ENCODE peak calls at places on chromosomes 6 and 20, in nine cellular contexts. D, E, O, A, W, M, Z, B and K are unnamed samples.

GRCh38 chr20:63364801-63365585 is 3.8 kb upstream of the CHRNA4 start:
- DNase-seq in B (no peak), D (no peak), Z (no peak), M (no peak), O (no peak), E (no peak), A (no peak), W (no peak), K (no peak)

GRCh38 chr20:43985121-43985520 is 70.5 kb downstream of the TOX2 start:
- DNase-seq in E (no peak), Z (no peak), D (no peak), A (no peak), W (no peak), M (no peak), B (no peak), O (no peak), K (no peak)

GRCh38 chr6:71349976-71350615 is 61.5 kb downstream of the OGFRL1 start:
- DNase-seq in E (no peak), Z (no peak), A (peak), O (no peak), W (no peak), B (no peak), M (no peak), D (no peak), K (no peak)

GRCh38 chr6:148952147-148953041 is 205.6 kb downstream of the UST start:
- DNase-seq in Z (no peak), E (no peak), M (no peak), A (no peak), O (no peak), W (no peak), B (no peak), D (no peak), K (peak)

GRCh38 chr6:73566954-73567591 is 46.2 kb upstream of the EEF1A1 start:
- DNase-seq in B (no peak), O (no peak), A (no peak), W (no peak), M (no peak), D (no peak), Z (no peak), E (no peak), K (no peak)

GRCh38 chr6:89117285-89118108 is at the start of gene SRSF12:
- DNase-seq in E (peak), A (peak), O (peak), W (no peak), D (no peak), M (peak), B (peak), Z (peak), K (peak)

GRCh38 chr6:84428300-84428907 is 201.0 kb upstream of the CEP162 start:
- DNase-seq in O (peak), D (peak), M (no peak), E (peak), W (no peak), Z (peak), A (no peak), B (no peak), K (no peak)

GRCh38 chr6:84805145-84805544 is 40.7 kb upstream of the TBX18 start:
- DNase-seq in O (no peak), A (no peak), W (no peak), M (no peak), B (no peak), D (no peak), E (no peak), Z (no peak), K (no peak)

GRCh38 chr6:82057846-82058554 is 189.5 kb downstream of the IBTK start:
- DNase-seq in W (no peak), A (peak), M (no peak), O (no peak), B (no peak), Z (no peak), E (no peak), D (no peak), K (no peak)

GRCh38 chr6:136547336-136547735 is 2.9 kb downstream of the MAP7 start:
- DNase-seq in A (peak), W (no peak), O (peak), M (no peak), Z (no peak), E (no peak), B (no peak), D (peak), K (peak)

GRCh38 chr6:81130969-81131368 is 621.5 kb downstream of the TENT5A start:
- DNase-seq in O (no peak), B (no peak), D (no peak), A (no peak), Z (no peak), M (no peak), E (no peak), W (no peak), K (no peak)

GRCh38 chr6:52514514-52514913 is 62.3 kb downstream of the TRAM2 start:
- DNase-seq in Z (no peak), D (peak), O (no peak), W (no peak), M (no peak), E (no peak), B (no peak), A (no peak), K (no peak)

GRCh38 chr6:90083891-90084290 is 189.6 kb downstream of the GJA10 start:
- DNase-seq in W (no peak), B (peak), D (no peak), E (no peak), O (no peak), A (no peak), Z (no peak), M (no peak), K (no peak)

GRCh38 chr6:42979523-42980177 is 669 bp upstream of the PEX6 start:
- DNase-seq in W (no peak), D (peak), O (peak), M (no peak), E (no peak), A (no peak), B (no peak), Z (peak), K (no peak)

GRCh38 chr6:77763124-77763523 is 110.3 kb downstream of the MEI4 start:
- DNase-seq in E (no peak), D (no peak), M (no peak), Z (no peak), W (no peak), B (no peak), A (no peak), O (no peak), K (no peak)

GRCh38 chr6:84464471-84464870 is 237.0 kb upstream of the CEP162 start:
- DNase-seq in W (no peak), Z (no peak), M (no peak), D (no peak), E (no peak), A (no peak), O (no peak), B (no peak), K (no peak)

GRCh38 chr20:19073584-19074198 is 138.8 kb upstream of the SLC24A3 start:
- DNase-seq in B (no peak), D (no peak), E (no peak), M (no peak), A (no peak), Z (peak), O (no peak), W (no peak), K (no peak)

GRCh38 chr20:23368316-23369110 is 6.5 kb downstream of the GZF1 start:
- DNase-seq in M (no peak), D (no peak), W (no peak), A (no peak), O (no peak), B (no peak), Z (no peak), E (no peak), K (no peak)

GRCh38 chr20:11814276-11814675 is 103.4 kb upstream of the BTBD3 start:
- DNase-seq in M (no peak), Z (no peak), B (no peak), E (no peak), D (peak), O (no peak), W (no peak), A (no peak), K (no peak)

GRCh38 chr6:40965046-40965445 is 74.0 kb downstream of the UNC5CL start:
- DNase-seq in W (no peak), Z (no peak), O (no peak), D (no peak), E (no peak), A (no peak), B (no peak), M (no peak), K (no peak)

GRCh38 chr6:53710788-53711187 is 45.2 kb upstream of the KLHL31 start:
- DNase-seq in D (no peak), W (no peak), B (no peak), A (no peak), E (no peak), O (no peak), M (no peak), Z (no peak), K (no peak)

GRCh38 chr6:33988121-33989015 is 157.5 kb downstream of the GRM4 start:
- DNase-seq in E (no peak), W (no peak), Z (no peak), O (no peak), A (no peak), D (no peak), M (no peak), B (no peak), K (peak)

GRCh38 chr6:17505062-17505476 is 95.0 kb upstream of the FAM8A1 start:
- DNase-seq in O (no peak), M (no peak), W (no peak), D (no peak), E (no peak), A (no peak), Z (no peak), B (no peak), K (no peak)

GRCh38 chr6:1622220-1622841 is 12.6 kb downstream of the FOXC1 start:
- DNase-seq in E (no peak), O (no peak), W (no peak), D (peak), M (no peak), Z (no peak), A (no peak), B (no peak), K (no peak)

GRCh38 chr6:85594197-85594930 is 706 bp upstream of the SNX14 start:
- DNase-seq in O (peak), Z (no peak), A (peak), W (peak), M (peak), E (peak), D (peak), B (no peak), K (no peak)

GRCh38 chr20:3000852-3001523 is 42.4 kb upstream of the GNRH2 start:
- DNase-seq in W (no peak), A (peak), B (no peak), D (peak), O (peak), Z (no peak), M (no peak), E (no peak), K (peak)

GRCh38 chr6:133407320-133408100 is 166.4 kb downstream of the EYA4 start:
- DNase-seq in M (no peak), E (no peak), B (no peak), D (no peak), A (no peak), O (no peak), W (no peak), Z (no peak), K (no peak)

GRCh38 chr20:22700387-22700786 is 116.0 kb upstream of the FOXA2 start:
- DNase-seq in Z (no peak), M (no peak), D (peak), O (no peak), W (no peak), A (no peak), E (no peak), B (no peak), K (no peak)

GRCh38 chr6:20483902-20484497 is 50.3 kb upstream of the CDKAL1 start:
- DNase-seq in O (no peak), M (no peak), A (no peak), W (no peak), E (no peak), Z (no peak), D (no peak), B (no peak), K (peak)

GRCh38 chr20:49268600-49269365 is 9.1 kb downstream of the ZNFX1 start:
- DNase-seq in B (no peak), D (peak), E (no peak), A (no peak), O (peak), W (no peak), M (no peak), Z (no peak), K (no peak)

GRCh38 chr6:117451607-117452164 is 25.9 kb upstream of the ROS1 start:
- DNase-seq in A (no peak), M (no peak), Z (no peak), B (no peak), E (no peak), D (no peak), O (no peak), W (no peak), K (no peak)

GRCh38 chr6:40918035-40918651 is 120.9 kb downstream of the UNC5CL start:
- DNase-seq in O (no peak), E (no peak), M (no peak), W (no peak), A (no peak), D (no peak), Z (no peak), B (no peak), K (no peak)

GRCh38 chr6:160428069-160428430 is 79.9 kb downstream of the SLC22A3 start:
- DNase-seq in D (no peak), W (no peak), M (no peak), A (peak), O (no peak), B (no peak), Z (no peak), E (peak), K (no peak)

GRCh38 chr20:63138855-63139341 is 77.0 kb downstream of the YTHDF1 start:
- DNase-seq in A (no peak), D (no peak), W (no peak), B (no peak), E (no peak), Z (no peak), O (no peak), M (no peak), K (no peak)

GRCh38 chr6:3405679-3406078 is 51.2 kb downstream of the SLC22A23 start:
- DNase-seq in A (no peak), E (no peak), O (no peak), B (no peak), M (no peak), D (peak), Z (no peak), W (no peak), K (no peak)

GRCh38 chr6:126481319-126481718 is 141.4 kb downstream of the CENPW start:
- DNase-seq in O (no peak), Z (no peak), W (no peak), D (no peak), A (no peak), B (no peak), E (no peak), M (no peak), K (no peak)

GRCh38 chr20:33441142-33441955 is 2.2 kb downstream of the SNTA1 start:
- DNase-seq in E (no peak), B (no peak), D (no peak), M (no peak), W (no peak), O (no peak), Z (no peak), A (no peak), K (no peak)

GRCh38 chr6:15066433-15067337 is 179.2 kb upstream of the JARID2 start:
- DNase-seq in O (no peak), Z (no peak), W (no peak), E (peak), M (no peak), A (peak), D (no peak), B (no peak), K (no peak)

GRCh38 chr6:37781788-37782187 is 37.7 kb upstream of the ZFAND3 start:
- DNase-seq in W (no peak), O (no peak), M (no peak), E (no peak), D (no peak), Z (no peak), A (no peak), B (no peak), K (no peak)